ENCODE peak calls at places on chromosome 16, in six cellular contexts. S, N, I, X, P and E are unnamed samples.

GRCh38 chr16:15949210-15950166 is at the start of gene ABCC1:
- DNase-seq in P (peak; percentile 51), I (peak; percentile 81), S (peak; percentile 77), X (peak; percentile 39), N (peak; percentile 69), E (peak; percentile 68)

GRCh38 chr16:66265556-66266133 is 100.8 kb upstream of the CDH5 start:
- DNase-seq in I (no peak), X (no peak), P (no peak), N (no peak), S (no peak), E (peak; percentile 2)

GRCh38 chr16:90008708-90009145 is 10.5 kb downstream of the DBNDD1 start:
- DNase-seq in P (no peak), X (no peak), I (no peak), S (no peak), N (no peak), E (no peak)

GRCh38 chr16:9527976-9528375 is 436.5 kb downstream of the HAPSTR1 start:
- DNase-seq in I (no peak), P (no peak), S (peak; percentile 13), X (no peak), N (peak; percentile 90), E (no peak)

GRCh38 chr16:67013238-67013822 is 15.6 kb upstream of the CBFB start:
- DNase-seq in P (no peak), N (peak; percentile 32), S (no peak), X (no peak), I (no peak), E (no peak)

GRCh38 chr16:78277374-78277773 is 177.9 kb downstream of the WWOX start:
- DNase-seq in N (peak; percentile 52), I (no peak), X (no peak), P (no peak), S (peak; percentile 18), E (no peak)

GRCh38 chr16:29811896-29812665 is at the start of gene PRRT2:
- DNase-seq in P (peak; percentile 18), I (peak; percentile 80), X (peak; percentile 55), S (peak; percentile 92), N (peak; percentile 71), E (peak; percentile 85)

GRCh38 chr16:14199199-14199598 is 128.1 kb downstream of the MRTFB start:
- DNase-seq in N (no peak), P (no peak), I (no peak), X (no peak), S (no peak), E (no peak)

GRCh38 chr16:71216714-71217113 is 13.8 kb downstream of the HYDIN start:
- DNase-seq in S (peak; percentile 9), X (no peak), P (no peak), N (peak; percentile 49), I (no peak), E (no peak)

GRCh38 chr16:27689711-27690110 is 139.8 kb downstream of the KATNIP start:
- DNase-seq in N (no peak), P (no peak), I (peak; percentile 21), X (no peak), S (no peak), E (no peak)

GRCh38 chr16:23469814-23470213 is 16.8 kb upstream of the COG7 start:
- DNase-seq in P (no peak), S (no peak), X (no peak), N (no peak), I (peak; percentile 70), E (no peak)

GRCh38 chr16:27745348-27745747 is 195.4 kb downstream of the KATNIP start:
- DNase-seq in S (no peak), X (no peak), I (peak; percentile 11), P (no peak), N (no peak), E (no peak)

GRCh38 chr16:89395150-89396142 is 94.9 kb downstream of the ANKRD11 start:
- DNase-seq in S (peak; percentile 39), I (peak; percentile 97), X (peak; percentile 62), N (no peak), P (no peak), E (peak; percentile 88)

GRCh38 chr16:72995151-72995881 is 52.6 kb downstream of the ZFHX3 start:
- DNase-seq in S (peak; percentile 69), P (no peak), N (peak; percentile 81), I (no peak), X (no peak), E (no peak)

GRCh38 chr16:88819126-88819525 is 7.4 kb upstream of the APRT start:
- DNase-seq in N (no peak), P (no peak), X (no peak), S (no peak), I (no peak), E (no peak)

GRCh38 chr16:19765860-19766553 is 47.9 kb downstream of the IQCK start:
- DNase-seq in I (no peak), N (no peak), X (peak; percentile 96), S (no peak), P (no peak), E (no peak)

GRCh38 chr16:19282101-19282500 is 3.4 kb upstream of the CLEC19A start:
- DNase-seq in S (no peak), N (no peak), I (no peak), P (no peak), X (no peak), E (no peak)

GRCh38 chr16:53692146-53692545 is 11.5 kb downstream of the RPGRIP1L start:
- DNase-seq in I (no peak), P (no peak), S (peak; percentile 29), X (no peak), N (peak; percentile 44), E (peak; percentile 24)

GRCh38 chr16:26987631-26988030 is 79.1 kb upstream of the C16orf82 start:
- DNase-seq in P (no peak), I (peak; percentile 73), S (no peak), N (no peak), X (no peak), E (no peak)

GRCh38 chr16:24977673-24978065 is 37.5 kb downstream of the ARHGAP17 start:
- DNase-seq in I (peak; percentile 81), S (no peak), N (peak; percentile 38), P (no peak), X (peak; percentile 64), E (no peak)

GRCh38 chr16:51374346-51374745 is 223.3 kb upstream of the SALL1 start:
- DNase-seq in X (no peak), N (no peak), P (no peak), I (peak; percentile 88), S (no peak), E (no peak)

GRCh38 chr16:53546988-53547391 is 44.0 kb upstream of the AKTIP start:
- DNase-seq in P (no peak), I (no peak), S (peak; percentile 36), X (peak; percentile 17), N (peak; percentile 68), E (peak; percentile 57)

GRCh38 chr16:66728117-66728787 is 23.2 kb downstream of the DYNC1LI2 start:
- DNase-seq in N (peak; percentile 77), P (peak; percentile 56), X (peak; percentile 70), S (peak; percentile 65), I (peak; percentile 83), E (peak; percentile 78)

GRCh38 chr16:77221482-77221881 is 22.3 kb downstream of the SYCE1L start:
- DNase-seq in S (no peak), X (no peak), I (peak; percentile 22), N (no peak), P (no peak), E (no peak)

GRCh38 chr16:66692341-66692740 is 4.2 kb downstream of the CMTM4 start:
- DNase-seq in P (no peak), N (no peak), X (no peak), S (no peak), I (no peak), E (no peak)

GRCh38 chr16:4700380-4700996 is 7.1 kb downstream of the NUDT16L1 start:
- DNase-seq in S (no peak), I (no peak), N (no peak), P (no peak), X (no peak), E (no peak)

GRCh38 chr16:1687427-1688316 is 9.6 kb downstream of the JPT2 start:
- DNase-seq in X (no peak), P (no peak), I (no peak), S (no peak), N (no peak), E (no peak)
- H3K36me3 ChIP-seq in X (peaks cover 20% of the 10 kb centered on the region), P (no peaks in the 10 kb centered on the region), I (peaks cover 34% of the 10 kb centered on the region), S (peaks cover 5% of the 10 kb centered on the region), N (peaks cover 72% of the 10 kb centered on the region), E (no peaks in the 10 kb centered on the region)

DNA sequence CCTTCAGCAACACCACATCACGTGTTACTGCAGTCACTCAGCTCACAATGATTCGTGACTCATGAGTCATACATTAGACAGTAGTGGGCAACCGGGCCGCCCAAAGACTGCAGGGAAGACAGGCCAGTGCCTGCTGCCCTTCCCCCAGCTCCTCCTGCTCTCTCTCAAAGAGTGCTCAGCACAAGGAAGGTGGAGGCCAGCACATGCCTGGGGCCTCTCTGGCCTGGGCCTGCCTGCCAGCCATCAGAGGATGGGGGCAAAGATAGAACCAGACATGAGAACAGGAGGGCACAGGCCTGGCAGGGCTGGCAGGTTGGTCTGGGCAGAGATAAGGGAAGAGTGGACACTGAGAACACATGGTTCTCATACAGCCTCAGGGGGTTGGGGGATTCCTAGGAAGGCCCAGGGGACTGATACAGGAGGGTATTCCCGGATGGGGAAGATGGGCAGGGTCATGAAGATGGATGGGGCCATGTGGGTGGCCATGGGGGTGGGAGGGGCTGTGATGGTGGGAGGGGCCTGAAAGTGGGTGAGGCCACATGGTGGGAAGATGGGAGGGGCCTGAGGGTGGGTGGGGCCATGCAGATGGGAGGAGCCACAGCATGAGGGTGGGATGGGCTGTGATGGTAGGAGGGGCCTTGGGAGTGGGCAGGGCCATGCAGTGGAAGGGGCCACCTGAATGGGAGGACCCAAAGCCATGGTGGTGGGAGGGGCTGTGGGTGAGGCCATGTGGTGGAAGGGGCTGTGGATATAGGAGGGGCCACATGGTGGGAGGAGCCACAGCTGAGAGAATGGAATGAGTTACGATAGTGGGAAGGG is 29.0 kb downstream of the KATNB1 start:
- DNase-seq in P (peak; percentile 13), S (peak; percentile 45), I (peak; percentile 95), X (peak; percentile 71), N (peak; percentile 93), E (peak; percentile 62)
- H2AFZ ChIP-seq in P (no peak overlapping the region), S (no peak overlapping the region), I (no peak overlapping the region), X (peak overlapping the region; percentile 2), N (no peak overlapping the region), E (no peak overlapping the region)

DNA sequence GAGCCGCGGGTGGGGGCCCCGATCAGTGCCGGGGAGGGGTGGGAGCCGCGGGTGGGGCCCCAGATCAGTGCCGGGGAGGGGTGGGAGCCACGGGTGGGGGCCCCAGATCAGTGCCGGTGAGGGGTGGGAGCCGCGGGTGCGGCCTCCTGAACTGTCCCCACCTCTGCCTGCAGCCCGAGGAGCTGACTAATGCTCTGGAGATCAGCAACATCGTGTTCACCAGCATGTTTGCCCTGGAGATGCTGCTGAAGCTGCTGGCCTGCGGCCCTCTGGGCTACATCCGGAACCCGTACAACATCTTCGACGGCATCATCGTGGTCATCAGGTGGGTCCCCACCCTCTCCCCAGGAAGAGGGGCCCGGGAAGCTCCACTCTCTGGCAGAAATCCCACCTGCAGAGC is 20.1 kb downstream of the TPSG1 start:
- DNase-seq in N (no peak), P (no peak), X (no peak), I (no peak), S (no peak), E (no peak)
- TF ChIP-seq EZH2 in N (no peak), P (peak; percentile 23), X (no peak), I (no peak), S (no peak), E (no peak)

DNA sequence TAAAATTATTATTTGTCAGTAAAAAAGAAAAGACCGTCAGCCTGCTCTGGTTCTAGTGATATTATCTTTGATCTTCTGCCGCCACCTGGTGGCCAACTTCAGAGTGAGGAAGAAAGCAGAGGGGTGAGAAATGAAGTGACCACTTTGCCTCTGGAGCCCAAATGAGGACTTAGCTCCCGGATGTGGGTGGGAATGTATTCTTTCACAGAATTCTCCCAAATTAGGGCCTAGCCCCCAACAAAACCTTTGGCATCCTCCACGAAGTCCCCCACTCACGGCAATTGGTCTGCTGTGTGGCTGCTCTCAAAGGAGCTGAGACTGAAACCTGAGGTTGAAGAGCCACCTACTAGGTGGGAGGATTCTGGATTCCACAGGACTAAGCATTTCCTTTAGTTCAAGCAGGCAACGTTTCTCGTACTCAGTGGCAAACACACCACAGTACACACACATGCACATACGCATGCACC is 4.9 kb upstream of the ZNF267 start:
- DNase-seq in N (peak; percentile 77), I (peak; percentile 81), S (peak; percentile 80), P (peak; percentile 69), X (peak; percentile 77), E (peak; percentile 87)
- H3K36me3 ChIP-seq in N (no peaks in the 10 kb centered on the region), I (no peaks in the 10 kb centered on the region), S (no peaks in the 10 kb centered on the region), P (no peaks in the 10 kb centered on the region), X (no peaks in the 10 kb centered on the region), E (no peaks in the 10 kb centered on the region)